ENCODE peak calls at places on chromosomes 4 and X, in five cellular contexts. R, W, G, X and T are unnamed samples.

GRCh38 chr4:117137143-117137542 is 51.8 kb upstream of the TRAM1L1 start:
- DNase-seq in R (peak), W (no peak), G (no peak), X (no peak), T (no peak)

GRCh38 chrX:35699642-35700041 is 98.5 kb upstream of the MAGEB16 start:
- DNase-seq in R (no peak), W (no peak), G (no peak), X (no peak), T (no peak)

GRCh38 chr4:177728361-177729152 is 286.3 kb upstream of the AGA start:
- DNase-seq in R (no peak), W (no peak), G (peak), X (no peak), T (no peak)

GRCh38 chr4:81052119-81053068 is 21.9 kb downstream of the BMP3 start:
- DNase-seq in R (peak), W (peak), G (peak), X (peak), T (peak)

GRCh38 chr4:9924750-9925149 is 96.5 kb downstream of the SLC2A9 start:
- DNase-seq in R (peak), W (no peak), G (no peak), X (no peak), T (no peak)

GRCh38 chr4:2786794-2787229 is 6.1 kb upstream of the SH3BP2 start:
- DNase-seq in R (no peak), W (no peak), G (no peak), X (no peak), T (peak)

GRCh38 chrX:57587062-57587461 is 4.7 kb upstream of the ZXDB start:
- DNase-seq in R (no peak), W (no peak), G (no peak), X (no peak), T (no peak)

GRCh38 chr4:168451744-168452394 is 28.4 kb downstream of the DDX60L start:
- DNase-seq in R (peak), W (no peak), G (no peak), X (no peak), T (no peak)

GRCh38 chr4:99852199-99852718 is 35.6 kb downstream of the DAPP1 start:
- DNase-seq in R (no peak), W (no peak), G (no peak), X (no peak), T (no peak)

GRCh38 chrX:123081766-123082165 is 102.3 kb upstream of the GRIA3 start:
- DNase-seq in R (no peak), W (no peak), G (no peak), X (no peak), T (no peak)

GRCh38 chrX:149074429-149074828 is 430.7 kb downstream of the IDS start:
- DNase-seq in R (no peak), W (no peak), G (no peak), X (peak), T (no peak)

GRCh38 chr4:53490965-53491622 is 100.2 kb downstream of the LNX1 start:
- DNase-seq in R (peak), W (peak), G (peak), X (no peak), T (peak)

GRCh38 chr4:175330236-175330635 is 412.1 kb downstream of the ADAM29 start:
- DNase-seq in R (peak), W (no peak), G (no peak), X (no peak), T (no peak)

GRCh38 chr4:184824081-184824775 is 1.5 kb downstream of the ACSL1 start:
- DNase-seq in R (peak), W (no peak), G (no peak), X (no peak), T (no peak)

GRCh38 chrX:65999563-66000148 is 40.2 kb downstream of the VSIG4 start:
- DNase-seq in R (no peak), W (peak), G (no peak), X (no peak), T (no peak)

GRCh38 chr4:128386761-128387599 is 99.4 kb upstream of the PGRMC2 start:
- DNase-seq in R (peak), W (peak), G (no peak), X (no peak), T (peak)

GRCh38 chr4:109928327-109929045 is 15.8 kb downstream of the EGF start:
- DNase-seq in R (no peak), W (no peak), G (no peak), X (no peak), T (no peak)

GRCh38 chr4:121977251-121978168 is 25.6 kb upstream of the TRPC3 start:
- DNase-seq in R (peak), W (no peak), G (no peak), X (peak), T (no peak)

GRCh38 chrX:41621236-41621651 is 67.5 kb upstream of the GPR34 start:
- DNase-seq in R (peak), W (peak), G (no peak), X (no peak), T (peak)

GRCh38 chr4:73438582-73439215 is 2.7 kb downstream of the AFP start:
- DNase-seq in R (no peak), W (no peak), G (no peak), X (no peak), T (no peak)

GRCh38 chr4:120718979-120719566 is 203.5 kb downstream of the PRDM5 start:
- DNase-seq in R (peak), W (no peak), G (peak), X (no peak), T (peak)

GRCh38 chrX:150731795-150732194 is 38.6 kb downstream of the MTMR1 start:
- DNase-seq in R (peak), W (no peak), G (no peak), X (no peak), T (no peak)

GRCh38 chr4:88041626-88042025 is 34.2 kb downstream of the PKD2 start:
- DNase-seq in R (no peak), W (no peak), G (peak), X (no peak), T (no peak)

GRCh38 chrX:113305496-113305895 is 464.9 kb upstream of the AMOT start:
- DNase-seq in R (peak), W (no peak), G (no peak), X (no peak), T (no peak)

GRCh38 chrX:17459596-17459995 is 84.6 kb downstream of the NHS start:
- DNase-seq in R (peak), W (no peak), G (no peak), X (no peak), T (no peak)

GRCh38 chrX:17414839-17415238 is 39.8 kb downstream of the NHS start:
- DNase-seq in R (no peak), W (no peak), G (no peak), X (no peak), T (no peak)

GRCh38 chrX:14228611-14229010 is 198.9 kb upstream of the GEMIN8 start:
- DNase-seq in R (no peak), W (no peak), G (no peak), X (no peak), T (no peak)

GRCh38 chrX:151175283-151176062 is 911 bp upstream of the GPR50 start:
- DNase-seq in R (no peak), W (peak), G (no peak), X (no peak), T (no peak)

GRCh38 chr4:101708640-101709039 is 81.9 kb upstream of the BANK1 start:
- DNase-seq in R (no peak), W (no peak), G (no peak), X (no peak), T (no peak)

GRCh38 chrX:46637937-46638336 is 64.4 kb downstream of the CHST7 start:
- DNase-seq in R (peak), W (peak), G (no peak), X (peak), T (no peak)

GRCh38 chr4:159171287-159171686 is 68.4 kb downstream of the RAPGEF2 start:
- DNase-seq in R (no peak), W (no peak), G (no peak), X (no peak), T (no peak)

GRCh38 chr4:5839751-5840674 is 52.9 kb downstream of the CRMP1 start:
- DNase-seq in R (no peak), W (no peak), G (no peak), X (no peak), T (no peak)

GRCh38 chr4:173092003-173092402 is 76.6 kb upstream of the GALNT7 start:
- DNase-seq in R (no peak), W (no peak), G (no peak), X (no peak), T (no peak)

GRCh38 chr4:1499465-1499864 is 93.2 kb upstream of the NKX1-1 start:
- DNase-seq in R (no peak), W (no peak), G (no peak), X (no peak), T (peak)

GRCh38 chr4:83358410-83358809 is 23.8 kb upstream of the HPSE start:
- DNase-seq in R (peak), W (no peak), G (peak), X (no peak), T (no peak)

GRCh38 chr4:30600246-30600645 is 119.9 kb upstream of the PCDH7 start:
- DNase-seq in R (no peak), W (no peak), G (no peak), X (no peak), T (no peak)

GRCh38 chrX:40009462-40009851 is 88.3 kb downstream of the BCOR start:
- DNase-seq in R (no peak), W (no peak), G (no peak), X (no peak), T (no peak)

DNA sequence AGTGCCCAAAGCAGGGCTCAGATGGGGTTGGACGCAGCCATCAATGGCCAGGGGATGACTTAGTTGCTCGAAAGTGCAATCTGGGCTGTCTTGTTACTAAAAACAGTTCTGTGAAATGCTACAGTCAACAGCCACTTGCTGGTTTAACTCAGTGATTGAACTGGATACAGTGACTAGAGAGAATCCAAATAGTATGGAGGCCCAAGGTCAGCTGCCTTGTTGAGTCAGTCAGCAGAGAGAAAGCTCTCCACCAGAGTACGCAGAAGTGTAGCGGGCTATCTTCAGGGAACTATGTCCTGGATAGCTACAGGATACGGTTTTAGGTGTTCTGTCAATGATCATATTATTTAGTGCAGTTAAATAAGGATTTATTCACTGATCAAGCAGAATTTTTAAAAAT is 68.4 kb downstream of the TRAPPC11 start:
- DNase-seq in R (no peak), W (no peak), G (peak), X (no peak), T (no peak)
- TF ChIP-seq MXI1 in R (no peak), W (no peak), G (no peak), X (no peak), T (no peak)

DNA sequence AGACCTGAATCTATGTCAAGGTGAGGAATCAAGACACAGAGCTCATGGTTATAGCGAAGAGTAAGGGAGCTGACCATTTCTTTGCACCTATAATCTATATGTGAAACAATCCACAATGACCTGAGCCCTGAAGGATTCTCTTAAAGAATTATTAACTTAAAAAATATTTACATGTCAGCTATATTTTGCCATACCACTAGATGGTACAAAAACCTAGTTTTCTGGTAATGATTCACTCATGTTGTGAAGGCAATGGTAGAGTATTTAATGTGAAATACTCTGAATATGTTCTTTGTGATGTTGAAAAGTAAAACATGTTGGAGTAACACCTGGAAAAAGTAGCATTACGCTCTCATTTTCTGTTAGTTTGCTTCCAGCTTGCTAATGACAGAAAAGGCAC is 40.0 kb downstream of the VGLL1 start:
- DNase-seq in R (no peak), W (no peak), G (no peak), X (no peak), T (no peak)
- TF ChIP-seq MXI1 in R (no peak), W (no peak), G (no peak), X (no peak), T (no peak)

DNA sequence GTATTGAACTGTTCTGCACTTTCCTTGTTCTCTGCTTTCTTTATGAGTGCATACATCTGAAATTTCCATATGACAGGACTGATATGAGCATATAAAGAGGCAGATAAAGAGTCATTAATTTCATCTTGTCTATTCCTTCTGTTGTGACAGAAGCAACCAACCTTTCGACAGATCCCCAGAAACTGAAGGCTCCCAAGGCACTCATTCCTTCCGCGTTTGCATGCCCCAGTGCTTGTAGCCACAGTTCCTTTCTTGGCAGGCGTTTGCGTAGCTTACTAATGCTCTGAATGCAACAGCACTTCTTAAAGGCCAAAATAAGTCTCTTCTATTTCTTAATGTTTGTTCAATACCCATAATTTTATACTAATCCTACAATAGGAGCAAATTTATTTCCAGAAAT is 94.0 kb upstream of the TBL1X start:
- DNase-seq in R (peak), W (no peak), G (no peak), X (no peak), T (no peak)
- TF ChIP-seq MXI1 in R (no peak), W (no peak), G (no peak), X (no peak), T (no peak)

GRCh38 chr4:154526151-154526550 is 24.0 kb downstream of the PLRG1 start:
- DNase-seq in R (no peak), W (no peak), G (no peak), X (no peak), T (no peak)
- TF ChIP-seq MXI1 in R (no peak), W (no peak), G (no peak), X (no peak), T (no peak)